ENCODE peak calls at places on chromosomes 1 and 21, in nine cellular contexts. H is body of pancreas, W is psoas muscle, N is stomach, E is astrocyte of the spinal cord, Y is Peyer's patch, O is PC-3, S is AG09319, M is Panc1. X is an unnamed sample.

GRCh38 chr1:2300004-2300771 is 72.1 kb downstream of the SKI start:
- DNase-seq in H (no peak), W (no peak), N (peak), E (no peak), Y (no peak), O (no peak), S (no peak), M (no peak), X (no peak)

GRCh38 chr1:213767683-213768082 is 220.1 kb upstream of the PROX1 start:
- DNase-seq in H (no peak), W (no peak), N (no peak), E (no peak), Y (no peak), O (no peak), S (no peak), M (no peak), X (no peak)

GRCh38 chr1:178337091-178337726 is 159.6 kb downstream of the CLEC20A start:
- DNase-seq in H (no peak), W (no peak), N (no peak), E (no peak), Y (no peak), O (peak), S (no peak), M (no peak), X (no peak)

GRCh38 chr1:206744683-206745082 is 25.9 kb upstream of the IL19 start:
- DNase-seq in H (no peak), W (no peak), N (no peak), E (no peak), Y (no peak), O (no peak), S (no peak), M (no peak), X (no peak)

GRCh38 chr1:66350001-66350547 is 183.9 kb upstream of the SGIP1 start:
- DNase-seq in H (no peak), W (no peak), N (peak), E (peak), Y (no peak), O (peak), S (no peak), M (no peak), X (peak)

GRCh38 chr1:244863491-244864252 is 671 bp downstream of the HNRNPU start:
- DNase-seq in H (peak), W (peak), N (peak), E (no peak), Y (peak), O (no peak), S (no peak), M (no peak), X (no peak)

GRCh38 chr1:210262897-210263272 is 30.3 kb downstream of the SERTAD4 start:
- DNase-seq in H (no peak), W (no peak), N (no peak), E (no peak), Y (no peak), O (peak), S (peak), M (no peak), X (no peak)

GRCh38 chr1:206733012-206733411 is 37.6 kb upstream of the IL19 start:
- DNase-seq in H (no peak), W (no peak), N (no peak), E (no peak), Y (no peak), O (no peak), S (no peak), M (no peak), X (no peak)

GRCh38 chr1:155877945-155878344 is 18.6 kb downstream of the SYT11 start:
- DNase-seq in H (no peak), W (no peak), N (no peak), E (no peak), Y (no peak), O (no peak), S (no peak), M (no peak), X (no peak)

GRCh38 chr21:40049031-40049958 is 182.1 kb downstream of the PCP4 start:
- DNase-seq in H (no peak), W (peak), N (no peak), E (peak), Y (no peak), O (no peak), S (no peak), M (no peak), X (no peak)

GRCh38 chr1:19813651-19813960 is 1.5 kb downstream of the RNF186 start:
- DNase-seq in H (no peak), W (no peak), N (no peak), E (no peak), Y (peak), O (no peak), S (no peak), M (no peak), X (no peak)

GRCh38 chr1:82565146-82565545 is 764.4 kb downstream of the ADGRL2 start:
- DNase-seq in H (peak), W (no peak), N (no peak), E (peak), Y (no peak), O (peak), S (peak), M (no peak), X (peak)

GRCh38 chr1:23020731-23021130 is 1.5 kb downstream of the KDM1A start:
- DNase-seq in H (no peak), W (no peak), N (no peak), E (peak), Y (no peak), O (peak), S (no peak), M (no peak), X (no peak)

GRCh38 chr1:10679521-10680220 is 116.8 kb downstream of the CASZ1 start:
- DNase-seq in H (peak), W (no peak), N (peak), E (peak), Y (no peak), O (peak), S (no peak), M (no peak), X (peak)

GRCh38 chr1:26887125-26887524 is 3.0 kb downstream of the GPN2 start:
- DNase-seq in H (peak), W (no peak), N (no peak), E (peak), Y (no peak), O (peak), S (no peak), M (no peak), X (peak)

GRCh38 chr1:23282967-23283366 is 61.1 kb downstream of the HNRNPR start:
- DNase-seq in H (no peak), W (no peak), N (no peak), E (peak), Y (no peak), O (peak), S (peak), M (no peak), X (peak)

GRCh38 chr1:4585216-4585615 is 69.2 kb upstream of the AJAP1 start:
- DNase-seq in H (peak), W (no peak), N (no peak), E (no peak), Y (no peak), O (peak), S (no peak), M (no peak), X (no peak)

GRCh38 chr1:119859647-119860046 is 36.7 kb downstream of the ADAM30 start:
- DNase-seq in H (no peak), W (no peak), N (no peak), E (peak), Y (no peak), O (peak), S (no peak), M (no peak), X (peak)

GRCh38 chr1:114152211-114153050 is 1.2 kb downstream of the SYT6 start:
- DNase-seq in H (peak), W (peak), N (peak), E (peak), Y (peak), O (peak), S (peak), M (no peak), X (peak)

GRCh38 chr1:93500275-93500674 is 52.4 kb downstream of the FNBP1L start:
- DNase-seq in H (no peak), W (no peak), N (no peak), E (no peak), Y (no peak), O (no peak), S (no peak), M (no peak), X (no peak)

GRCh38 chr1:224587051-224587450 is 29.1 kb upstream of the CNIH3 start:
- DNase-seq in H (no peak), W (no peak), N (no peak), E (no peak), Y (no peak), O (no peak), S (no peak), M (no peak), X (no peak)

GRCh38 chr1:159000627-159001026 is 9.1 kb upstream of the IFI16 start:
- DNase-seq in H (peak), W (peak), N (peak), E (peak), Y (peak), O (peak), S (peak), M (no peak), X (peak)

GRCh38 chr1:91349524-91349923 is 55.1 kb downstream of the HFM1 start:
- DNase-seq in H (no peak), W (no peak), N (no peak), E (no peak), Y (no peak), O (no peak), S (no peak), M (no peak), X (no peak)

GRCh38 chr1:89762431-89762800 is 58.4 kb upstream of the LRRC8D start:
- DNase-seq in H (no peak), W (peak), N (no peak), E (no peak), Y (no peak), O (peak), S (no peak), M (no peak), X (no peak)

GRCh38 chr1:100713636-100714035 is 5.9 kb upstream of the VCAM1 start:
- DNase-seq in H (no peak), W (no peak), N (no peak), E (no peak), Y (no peak), O (peak), S (no peak), M (no peak), X (no peak)

GRCh38 chr1:64850846-64851245 is 106.0 kb downstream of the RAVER2 start:
- DNase-seq in H (no peak), W (no peak), N (no peak), E (no peak), Y (no peak), O (no peak), S (no peak), M (no peak), X (no peak)

DNA sequence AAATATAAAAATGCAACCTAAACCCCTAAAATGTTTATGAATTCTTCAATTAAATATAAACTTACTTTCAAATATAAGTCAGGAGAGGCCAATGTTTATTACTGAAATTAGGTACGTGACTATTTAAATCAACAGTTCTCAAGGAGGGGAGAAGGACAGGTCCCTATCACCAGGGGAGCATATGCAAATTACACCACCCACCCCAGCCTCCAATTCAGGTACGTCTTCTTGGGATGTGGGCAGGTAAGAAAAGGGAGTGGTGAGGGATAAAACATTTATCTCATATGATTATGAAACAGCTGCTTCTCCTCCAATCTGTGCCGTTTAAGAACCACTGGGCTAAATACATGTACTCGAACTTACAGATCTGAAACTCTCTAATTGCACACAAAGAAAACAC is 3.4 kb downstream of the COP1 start:
- DNase-seq in H (no peak), W (no peak), N (no peak), E (no peak), Y (no peak), O (no peak), S (no peak), M (no peak), X (no peak)
- TF ChIP-seq CTCF in H (no peak), W (no peak), N (no peak), E (no peak), Y (no peak), O (no peak), S (no peak), M (no peak), X (no peak)

DNA sequence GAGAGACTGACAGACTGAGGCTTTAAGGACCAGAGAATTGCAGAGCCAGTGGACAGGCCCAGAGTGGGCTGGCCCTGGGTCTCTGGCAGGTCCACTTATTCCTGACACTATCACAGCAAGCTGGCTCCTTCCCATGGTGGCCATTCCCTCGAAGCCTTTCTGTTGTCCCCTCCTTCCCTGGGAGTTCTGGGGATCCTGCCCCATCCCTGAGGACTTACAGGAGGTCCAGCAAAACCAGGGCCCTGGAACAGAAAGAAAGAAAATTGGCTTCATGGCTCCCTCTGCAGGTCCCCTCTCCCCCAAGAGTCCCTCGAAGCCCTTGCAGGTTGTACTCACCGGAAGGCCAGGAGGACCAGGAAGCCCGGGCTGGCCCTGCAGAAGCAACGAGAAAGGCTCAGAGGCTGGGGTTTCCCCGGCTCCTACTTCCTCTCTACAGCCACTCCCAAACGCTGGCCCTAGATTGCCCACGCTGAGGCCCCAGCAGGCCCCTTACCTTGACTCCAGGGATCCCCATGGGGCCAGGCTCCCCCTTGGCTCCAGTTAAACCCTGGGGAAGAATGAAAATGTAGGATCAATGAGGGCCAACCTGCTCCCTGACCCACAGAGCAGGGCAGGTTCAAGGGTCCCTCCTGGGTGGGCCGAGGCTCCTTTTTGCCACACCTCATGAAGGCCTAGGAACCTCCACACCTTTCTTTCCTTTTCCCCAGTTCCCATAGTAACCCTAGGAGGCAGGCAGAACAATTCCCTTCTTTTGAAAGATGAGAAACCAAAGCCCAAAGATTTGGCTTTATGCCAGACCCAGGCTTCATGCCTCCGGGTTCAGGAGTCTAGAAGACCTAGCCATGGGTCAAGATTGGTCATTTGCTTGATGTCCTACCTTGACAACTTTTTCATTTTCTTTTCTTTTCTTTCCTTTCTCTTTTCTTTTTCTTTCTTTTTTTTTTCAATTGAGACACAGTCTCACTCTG is 4.6 kb downstream of the COL9A2 start:
- DNase-seq in H (no peak), W (no peak), N (peak), E (no peak), Y (no peak), O (no peak), S (no peak), M (no peak), X (no peak)
- TF ChIP-seq CTCF in H (no peak), W (no peak), N (no peak), E (no peak), Y (no peak), O (no peak), S (no peak), M (no peak), X (no peak)

DNA sequence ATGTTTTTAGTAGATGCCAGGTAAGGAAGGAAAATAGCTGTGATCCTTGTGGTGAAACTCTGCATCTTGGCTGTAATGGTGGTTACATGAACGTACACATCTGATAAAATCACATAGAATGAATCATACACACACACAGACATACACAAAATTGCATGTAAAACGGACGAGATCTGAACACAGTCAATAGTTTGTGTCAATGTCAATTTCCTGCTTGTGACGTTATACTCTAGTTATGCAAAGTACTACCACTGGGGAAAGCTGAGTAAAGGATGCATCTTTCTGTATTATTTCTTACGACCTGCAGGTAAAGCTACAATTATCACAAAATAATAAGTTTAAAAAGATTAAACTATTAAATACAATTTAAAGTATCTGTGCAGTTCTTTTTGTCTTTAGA is 493.7 kb upstream of the ZP4 start:
- DNase-seq in H (no peak), W (no peak), N (no peak), E (no peak), Y (no peak), O (peak), S (no peak), M (no peak), X (no peak)
- TF ChIP-seq CTCF in H (no peak), W (no peak), N (no peak), E (no peak), Y (no peak), O (no peak), S (no peak), M (no peak), X (no peak)

GRCh38 chr1:165863346-165863745 is 35.9 kb downstream of the UCK2 start:
- DNase-seq in H (no peak), W (no peak), N (no peak), E (no peak), Y (no peak), O (no peak), S (no peak), M (no peak), X (no peak)
- TF ChIP-seq CTCF in H (no peak), W (no peak), N (no peak), E (no peak), Y (no peak), O (no peak), S (no peak), M (no peak), X (no peak)

GRCh38 chr21:36747815-36748381 is 49.0 kb downstream of the SIM2 start:
- DNase-seq in H (peak), W (peak), N (no peak), E (no peak), Y (peak), O (no peak), S (no peak), M (no peak), X (peak)
- TF ChIP-seq CTCF in H (no peak), W (peak), N (no peak), E (peak), Y (no peak), O (no peak), S (peak), M (peak), X (no peak)